ENCODE peak calls at places on chromosomes 6 and 20, in ten cellular contexts. S is activated T-helper 9 cell treated with anti-CD3 and anti-CD28 coated beads, Interleukin-2, amount 50 U/mL, for 16 hours; M is nephron progenitor cell; Y is choroid plexus epithelial cell; J is stimulated activated CD4-positive, alpha-beta T cell treated with anti-CD3 and anti-CD28 coated beads, TNF-alpha, amount 100 ng/mL, for 1 hour; A is activated T-cell treated with anti-CD3 and anti-CD28 coated beads, Interleukin-2, amount 50 U/mL, for 72 hours; W is H7; P is HCT116; K is kidney glomerular epithelial cell; O is HS-27A. C is an unnamed sample.
A peak's percentile ranks its signal among the peaks of the same experiment; 100 is the strongest.

GRCh38 chr20:57167971-57168693 is 98.3 kb downstream of the BMP7 start:
- DNase-seq in A (no peak), P (peak; percentile 29), W (no peak), J (no peak), K (no peak), M (peak; percentile 33), O (no peak), Y (peak; percentile 10), S (no peak), C (no peak)

GRCh38 chr6:36195471-36196048 is 984 bp upstream of the BRPF3 start:
- DNase-seq in K (no peak), P (no peak), W (peak; percentile 15), M (no peak), A (no peak), J (no peak), O (no peak), S (no peak), Y (peak; percentile 18), C (no peak)

GRCh38 chr6:127300411-127300810 is 33.7 kb downstream of the RNF146 start:
- DNase-seq in P (no peak), W (no peak), S (no peak), K (peak; percentile 19), Y (peak; percentile 83), J (no peak), O (peak; percentile 41), A (no peak), M (no peak), C (no peak)

GRCh38 chr6:15506066-15506465 is 156.8 kb downstream of the DTNBP1 start:
- DNase-seq in S (no peak), P (no peak), M (no peak), O (no peak), J (no peak), A (no peak), Y (no peak), K (no peak), W (no peak), C (no peak)

GRCh38 chr20:8094845-8095244 is 37.2 kb upstream of the PLCB1 start:
- DNase-seq in P (no peak), K (no peak), A (no peak), Y (no peak), M (no peak), O (no peak), S (no peak), J (no peak), W (no peak), C (no peak)

GRCh38 chr6:132511159-132511835 is 1.6 kb downstream of the STX7 start:
- DNase-seq in J (no peak), O (no peak), A (no peak), W (no peak), Y (peak; percentile 78), M (no peak), S (no peak), K (peak; percentile 2), P (no peak), C (no peak)

GRCh38 chr20:36908603-36909002 is 32.7 kb downstream of the TLDC2 start:
- DNase-seq in A (no peak), Y (peak; percentile 49), K (no peak), M (no peak), O (no peak), P (no peak), J (no peak), S (no peak), W (no peak), C (peak; percentile 52)

GRCh38 chr6:134183844-134184243 is 131.4 kb upstream of the SLC2A12 start:
- DNase-seq in A (no peak), S (no peak), Y (no peak), M (no peak), K (no peak), O (no peak), P (no peak), J (no peak), W (peak; percentile 50), C (no peak)

GRCh38 chr6:167426620-167427019 is 101.7 kb downstream of the TTLL2 start:
- DNase-seq in P (no peak), S (no peak), W (no peak), M (no peak), K (no peak), A (no peak), O (no peak), Y (no peak), J (no peak), C (no peak)

GRCh38 chr6:112801681-112802080 is 454.6 kb downstream of the RFPL4B start:
- DNase-seq in O (no peak), M (no peak), J (no peak), A (no peak), Y (no peak), W (no peak), K (no peak), P (no peak), S (no peak), C (no peak)

GRCh38 chr6:111874030-111874425 is 776 bp upstream of the FYN start:
- DNase-seq in S (peak; percentile 50), W (no peak), M (peak; percentile 17), O (no peak), J (peak; percentile 23), K (no peak), Y (peak; percentile 30), P (no peak), A (peak; percentile 77), C (peak; percentile 40)

GRCh38 chr6:44093750-44094402 is 33.4 kb downstream of the MRPL14 start:
- DNase-seq in Y (no peak), K (no peak), P (no peak), O (no peak), M (no peak), A (no peak), S (no peak), J (no peak), W (no peak), C (no peak)

C was measured in GM13976.